ENCODE peak calls at places on chromosomes 11 and 22, in five cellular contexts. Z is heart left ventricle, V is GM12865, R is Peyer's patch, W is AG10803. O is an unnamed sample.

GRCh38 chr11:117999354-117999993 is 13.3 kb downstream of the IL10RA start:
- DNase-seq in Z (no peak), R (no peak), W (no peak), V (no peak), O (no peak)

GRCh38 chr11:116557261-116557660 is 215.5 kb downstream of the BUD13 start:
- DNase-seq in Z (no peak), R (no peak), W (peak), V (no peak), O (no peak)

GRCh38 chr22:50733521-50734342 is 4.3 kb upstream of the ACR start:
- DNase-seq in Z (no peak), W (peak), V (no peak), R (peak), O (no peak)

GRCh38 chr22:44247923-44248892 is 64.5 kb downstream of the SHISAL1 start:
- DNase-seq in V (no peak), Z (no peak), R (no peak), W (no peak), O (no peak)

GRCh38 chr11:36009469-36009868 is 65.6 kb downstream of the LDLRAD3 start:
- DNase-seq in R (no peak), W (peak), Z (no peak), V (no peak), O (no peak)

GRCh38 chr22:41766476-41766875 is 34.0 kb upstream of the CCDC134 start:
- DNase-seq in V (no peak), W (no peak), R (no peak), Z (no peak), O (no peak)

GRCh38 chr22:44669725-44670027 is 32.3 kb upstream of the PRR5 start:
- DNase-seq in V (no peak), W (peak), Z (no peak), R (no peak), O (no peak)

GRCh38 chr11:65593518-65594414 is 1.8 kb downstream of the KCNK7 start:
- DNase-seq in Z (peak), R (peak), W (no peak), V (peak), O (peak)

GRCh38 chr11:130227373-130227772 is 67.8 kb downstream of the ST14 start:
- DNase-seq in V (no peak), R (no peak), W (no peak), Z (no peak), O (no peak)

GRCh38 chr11:64385953-64386704 is 27.2 kb downstream of the RPS6KA4 start:
- DNase-seq in V (no peak), R (no peak), W (peak), Z (no peak), O (no peak)

DNA sequence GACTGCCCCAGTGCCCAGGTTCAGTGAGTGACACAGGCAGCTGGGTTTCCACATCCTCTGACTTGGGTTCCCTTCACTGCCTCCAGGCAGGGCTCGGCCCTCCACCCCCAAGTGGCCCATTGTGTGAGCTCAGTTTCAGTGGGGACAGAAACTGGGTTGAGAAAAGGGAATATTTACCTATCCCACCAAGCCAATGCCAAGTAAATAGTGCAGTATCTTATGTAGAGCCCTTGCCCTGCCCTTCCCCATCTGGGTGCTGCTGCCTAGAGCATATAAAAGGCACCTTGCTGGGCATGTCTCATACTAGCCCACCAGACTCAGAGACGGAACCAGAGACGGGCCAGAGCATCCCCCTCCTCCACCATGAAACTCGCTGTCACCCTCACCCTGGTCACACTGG is at the start of gene SCGB1A1:
- DNase-seq in Z (no peak), W (no peak), R (no peak), V (no peak), O (no peak)
- TF ChIP-seq CTCF in Z (no peak), W (no peak), R (no peak), V (no peak), O (no peak)

GRCh38 chr22:25061134-25061533 is 108.6 kb downstream of the KIAA1671 start:
- DNase-seq in Z (no peak), W (no peak), V (no peak), R (no peak), O (no peak)

GRCh38 chr22:25061605-25062377 is 109.3 kb downstream of the KIAA1671 start:
- DNase-seq in V (no peak), R (no peak), Z (no peak), W (no peak), O (no peak)

GRCh38 chr22:25062378-25063095 is 110.0 kb downstream of the KIAA1671 start:
- DNase-seq in W (no peak), R (peak), Z (no peak), V (no peak), O (no peak)

GRCh38 chr22:25059438-25059837 is 106.9 kb downstream of the KIAA1671 start:
- DNase-seq in Z (no peak), V (no peak), R (no peak), W (no peak), O (no peak)

DNA sequence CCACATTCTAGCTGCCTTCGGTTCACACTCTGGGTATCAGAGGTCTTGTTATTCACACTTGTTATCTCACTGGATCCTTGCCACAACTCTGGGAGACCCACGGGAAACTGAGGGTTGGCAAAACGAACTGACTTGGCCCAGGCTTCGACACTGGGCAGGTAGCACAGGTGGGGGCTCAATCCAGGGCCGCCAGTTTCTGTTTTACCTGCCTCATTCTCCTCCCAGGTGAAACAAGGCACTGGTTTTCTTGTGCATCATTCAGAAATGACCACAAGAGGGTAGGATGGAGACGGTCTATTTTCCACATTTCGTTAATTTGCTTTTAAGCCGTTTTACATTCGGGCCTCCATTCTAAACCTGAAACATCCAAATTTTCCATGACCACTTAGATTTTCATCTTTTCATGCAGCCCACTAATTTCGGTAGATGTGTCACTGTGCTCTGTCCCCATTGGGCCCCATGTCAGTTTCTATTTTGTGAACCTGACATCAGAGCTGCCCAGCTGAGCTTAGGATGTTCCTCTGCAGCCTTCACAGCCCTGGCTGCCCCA is 108.1 kb downstream of the KIAA1671 start:
- DNase-seq in W (no peak), Z (no peak), V (no peak), R (no peak), O (no peak)
- TF ChIP-seq CTCF in W (no peak), Z (no peak), V (peak), R (peak), O (peak)

GRCh38 chr11:123151366-123151765 is 43.7 kb downstream of the CLMP start:
- DNase-seq in V (no peak), R (no peak), Z (no peak), W (no peak), O (no peak)

GRCh38 chr11:123145661-123146060 is 49.4 kb downstream of the CLMP start:
- DNase-seq in Z (no peak), V (no peak), R (no peak), W (no peak), O (no peak)

GRCh38 chr11:123145220-123145619 is 49.8 kb downstream of the CLMP start:
- DNase-seq in V (no peak), W (peak), R (peak), Z (no peak), O (no peak)

GRCh38 chr11:123152951-123153350 is 42.1 kb downstream of the CLMP start:
- DNase-seq in R (no peak), Z (no peak), V (no peak), W (no peak), O (no peak)

GRCh38 chr11:123150882-123151281 is 44.2 kb downstream of the CLMP start:
- DNase-seq in W (no peak), V (no peak), R (no peak), Z (no peak), O (no peak)
- TF ChIP-seq CTCF in W (no peak), V (no peak), R (no peak), Z (no peak), O (no peak)

DNA sequence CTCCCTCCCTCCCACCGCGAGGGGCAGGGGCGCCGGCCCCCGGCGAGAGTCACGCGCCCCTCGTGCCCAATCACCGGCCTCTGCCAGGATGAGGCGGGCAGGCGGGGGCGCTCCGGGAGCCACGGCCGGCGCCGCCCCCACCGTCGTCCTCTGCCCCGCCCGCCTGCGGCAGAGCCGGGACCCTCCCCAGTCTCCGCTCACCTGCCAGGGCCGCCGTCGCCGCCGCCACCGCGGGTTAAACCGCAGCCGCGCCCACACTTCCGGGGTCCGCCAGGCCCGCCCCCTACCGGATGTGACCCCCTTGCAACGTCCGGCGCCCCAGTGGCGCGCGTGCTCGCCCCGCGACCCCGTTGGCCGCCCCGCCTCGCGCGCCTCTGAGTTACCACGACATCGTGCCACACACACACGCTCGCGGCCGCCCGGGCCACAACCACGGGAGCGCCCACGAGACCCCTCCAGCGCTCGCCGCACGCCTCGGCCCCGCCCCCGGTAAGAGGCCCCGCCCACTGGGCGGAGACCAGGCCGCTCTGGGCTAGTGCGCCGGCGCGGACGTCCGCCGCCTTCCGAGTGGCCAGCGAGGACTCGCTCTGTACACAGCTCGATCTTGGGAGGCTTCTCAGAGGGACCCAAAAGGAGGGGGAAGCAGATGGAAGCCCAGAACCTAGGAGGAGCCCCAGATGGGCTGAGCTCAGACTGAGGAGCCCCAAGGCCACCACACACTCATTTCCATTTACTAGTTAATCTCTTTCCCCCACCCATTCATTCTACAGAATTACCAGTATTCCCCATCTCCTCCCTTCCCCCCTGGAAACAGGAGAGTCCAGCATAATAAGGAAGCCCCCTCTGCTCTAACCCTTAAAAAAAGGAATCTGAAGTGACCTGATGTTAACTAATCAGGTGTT is at the start of gene VPS37C:
- DNase-seq in W (peak), V (peak), R (peak), Z (peak), O (peak)
- TF ChIP-seq CTCF in W (no peak), V (peak), R (peak), Z (peak), O (no peak)

DNA sequence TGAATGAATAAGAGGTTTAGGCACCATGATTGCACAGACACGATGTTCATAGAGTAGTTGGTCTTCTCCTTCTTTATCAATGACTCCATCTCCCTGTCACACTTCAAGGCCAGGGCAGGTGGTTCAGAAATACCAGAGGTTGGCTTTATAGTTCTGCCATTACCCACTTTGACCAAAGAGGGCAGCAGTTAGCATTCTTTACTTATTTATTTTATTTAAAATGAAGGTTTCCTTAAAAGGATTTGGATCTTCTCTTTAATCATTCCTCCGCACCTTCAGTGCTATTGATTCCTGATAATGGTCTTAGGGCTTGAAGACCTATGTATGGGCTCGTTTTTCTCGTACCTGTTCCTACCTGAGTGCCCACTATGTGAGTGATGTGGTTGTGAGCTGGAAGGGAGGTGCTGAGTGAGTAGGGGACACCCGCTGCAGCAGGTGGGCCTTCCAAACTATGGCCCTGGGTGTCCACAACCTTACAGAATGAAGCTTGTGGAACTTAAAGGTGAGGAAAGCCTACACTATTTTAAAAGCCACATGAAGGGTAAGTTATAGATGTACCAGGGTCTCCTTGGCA is 34.9 kb downstream of the TIMP3 start:
- DNase-seq in R (no peak), Z (no peak), V (peak), W (no peak), O (peak)
- TF ChIP-seq CTCF in R (no peak), Z (peak), V (peak), W (peak), O (no peak)

DNA sequence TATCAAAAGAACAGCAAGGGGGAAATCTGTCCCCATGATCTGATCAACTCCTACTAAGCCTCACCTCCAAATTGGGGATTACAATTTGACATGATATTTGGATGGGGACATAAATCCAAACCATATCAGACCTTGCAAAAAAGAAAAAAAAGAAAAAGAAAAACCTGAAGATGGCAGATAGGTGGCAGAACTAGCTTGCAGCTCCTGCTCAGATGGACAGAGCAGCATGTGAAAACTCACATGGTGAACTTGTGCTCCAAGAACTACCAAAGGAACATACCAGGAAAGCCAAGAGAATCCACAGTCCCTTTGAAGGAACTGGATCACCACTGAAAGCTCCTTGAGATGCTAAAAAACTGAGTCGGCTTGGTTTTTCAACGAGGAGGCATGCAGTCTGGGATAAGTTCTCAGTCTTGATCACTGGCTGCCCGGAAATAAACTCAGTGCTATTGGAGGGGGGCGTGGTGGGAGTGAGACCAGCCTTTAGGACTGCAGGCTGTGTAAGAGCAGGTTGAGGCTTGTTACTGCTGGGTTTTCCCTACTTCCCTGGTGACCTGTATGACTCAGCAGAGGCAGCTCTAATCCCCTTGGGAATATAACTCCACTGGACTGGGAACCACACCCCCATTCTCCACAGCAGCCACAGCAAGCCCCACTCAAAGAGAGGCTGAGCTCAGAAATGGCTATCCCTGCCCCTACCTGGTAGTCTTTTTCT is 358.3 kb upstream of the ARHGAP42 start:
- DNase-seq in V (peak), Z (no peak), W (no peak), R (no peak), O (no peak)
- TF ChIP-seq CTCF in V (no peak), Z (no peak), W (no peak), R (no peak), O (no peak)

GRCh38 chr11:60871378-60872061 is 4.2 kb downstream of the ZP1 start:
- DNase-seq in W (peak), Z (peak), R (peak), V (no peak), O (no peak)
- TF ChIP-seq CTCF in W (peak), Z (peak), R (no peak), V (no peak), O (no peak)

GRCh38 chr11:114395776-114396175 is 4.5 kb downstream of the C11orf71 start:
- DNase-seq in Z (no peak), R (no peak), W (no peak), V (no peak), O (no peak)
- TF ChIP-seq CTCF in Z (no peak), R (no peak), W (peak), V (peak), O (no peak)

O was measured in GM13976.